ENCODE peak calls at places on chromosome 1, in nine cellular contexts. P is endothelial cell of umbilical vein; Q is CD8-positive, alpha-beta T cell; A is K562; U is astrocyte; M is right lobe of liver; Y is stomach; K is mucosa of descending colon; L is pancreas. C is an unnamed sample.

GRCh38 chr1:70319750-70320149 is 34.8 kb downstream of the ANKRD13C start:
- DNase-seq in P (peak; percentile 43), Q (no peak), A (no peak), U (peak; percentile 83), M (no peak), Y (no peak), K (no peak), L (no peak), C (no peak)

GRCh38 chr1:199857103-199857502 is 170.4 kb upstream of the NR5A2 start:
- DNase-seq in P (no peak), Q (no peak), A (no peak), U (peak; percentile 7), M (no peak), Y (no peak), K (no peak), L (no peak), C (no peak)

GRCh38 chr1:111499026-111499790 is 4.2 kb downstream of the ADORA3 start:
- DNase-seq in P (no peak), Q (no peak), A (no peak), U (no peak), M (no peak), Y (no peak), K (no peak), L (no peak), C (no peak)

GRCh38 chr1:12179111-12179519 is 12.3 kb downstream of the TNFRSF1B start:
- DNase-seq in P (peak; percentile 85), Q (peak; percentile 76), A (no peak), U (peak; percentile 77), M (no peak), Y (no peak), K (no peak), L (no peak), C (no peak)

GRCh38 chr1:13808729-13809131 is 108.7 kb downstream of the PRDM2 start:
- DNase-seq in P (no peak), Q (no peak), A (peak; percentile 86), U (no peak), M (peak; percentile 64), Y (no peak), K (no peak), L (no peak), C (no peak)

GRCh38 chr1:224213438-224214119 is 30.5 kb downstream of the DEGS1 start:
- DNase-seq in P (no peak), Q (no peak), A (peak; percentile 60), U (no peak), M (no peak), Y (peak; percentile 48), K (peak; percentile 32), L (peak; percentile 34), C (no peak)

GRCh38 chr1:151620286-151620685 is 8.4 kb downstream of the SNX27 start:
- DNase-seq in P (no peak), Q (no peak), A (no peak), U (no peak), M (no peak), Y (no peak), K (no peak), L (no peak), C (no peak)

GRCh38 chr1:200153277-200154055 is 126.0 kb downstream of the NR5A2 start:
- DNase-seq in P (peak; percentile 62), Q (no peak), A (no peak), U (no peak), M (no peak), Y (no peak), K (no peak), L (no peak), C (no peak)

GRCh38 chr1:35111106-35111505 is 31.9 kb downstream of the ZMYM1 start:
- DNase-seq in P (no peak), Q (no peak), A (no peak), U (peak; percentile 83), M (no peak), Y (no peak), K (no peak), L (no peak), C (no peak)

GRCh38 chr1:197733324-197733723 is 42.0 kb downstream of the DENND1B start:
- DNase-seq in P (no peak), Q (no peak), A (no peak), U (no peak), M (no peak), Y (no peak), K (no peak), L (no peak), C (no peak)

GRCh38 chr1:1144122-1144842 is 28.4 kb upstream of the C1orf159 start:
- DNase-seq in P (no peak), Q (peak; percentile 79), A (no peak), U (no peak), M (no peak), Y (peak; percentile 90), K (peak; percentile 91), L (no peak), C (peak; percentile 72)

GRCh38 chr1:58783090-58783992 is 506 bp downstream of the JUN start:
- DNase-seq in P (peak; percentile 63), Q (no peak), A (peak; percentile 45), U (peak; percentile 36), M (peak; percentile 75), Y (peak; percentile 63), K (peak; percentile 77), L (peak; percentile 59), C (peak; percentile 79)

GRCh38 chr1:243499248-243499647 is 243.4 kb downstream of the SDCCAG8 start:
- DNase-seq in P (no peak), Q (peak; percentile 4), A (no peak), U (no peak), M (no peak), Y (no peak), K (no peak), L (no peak), C (no peak)

GRCh38 chr1:98940680-98941079 is 64.0 kb downstream of the PLPPR5 start:
- DNase-seq in P (no peak), Q (no peak), A (no peak), U (peak; percentile 77), M (no peak), Y (no peak), K (no peak), L (no peak), C (no peak)

GRCh38 chr1:243397613-243398321 is 141.9 kb downstream of the SDCCAG8 start:
- DNase-seq in P (no peak), Q (no peak), A (no peak), U (no peak), M (no peak), Y (no peak), K (no peak), L (no peak), C (no peak)

GRCh38 chr1:7404046-7404742 is 366.9 kb upstream of the VAMP3 start:
- DNase-seq in P (no peak), Q (peak; percentile 31), A (no peak), U (no peak), M (no peak), Y (peak; percentile 22), K (no peak), L (no peak), C (no peak)

GRCh38 chr1:58855351-58856165 is 71.7 kb upstream of the JUN start:
- DNase-seq in P (peak; percentile 96), Q (no peak), A (no peak), U (peak; percentile 57), M (no peak), Y (no peak), K (no peak), L (peak; percentile 57), C (no peak)

DNA sequence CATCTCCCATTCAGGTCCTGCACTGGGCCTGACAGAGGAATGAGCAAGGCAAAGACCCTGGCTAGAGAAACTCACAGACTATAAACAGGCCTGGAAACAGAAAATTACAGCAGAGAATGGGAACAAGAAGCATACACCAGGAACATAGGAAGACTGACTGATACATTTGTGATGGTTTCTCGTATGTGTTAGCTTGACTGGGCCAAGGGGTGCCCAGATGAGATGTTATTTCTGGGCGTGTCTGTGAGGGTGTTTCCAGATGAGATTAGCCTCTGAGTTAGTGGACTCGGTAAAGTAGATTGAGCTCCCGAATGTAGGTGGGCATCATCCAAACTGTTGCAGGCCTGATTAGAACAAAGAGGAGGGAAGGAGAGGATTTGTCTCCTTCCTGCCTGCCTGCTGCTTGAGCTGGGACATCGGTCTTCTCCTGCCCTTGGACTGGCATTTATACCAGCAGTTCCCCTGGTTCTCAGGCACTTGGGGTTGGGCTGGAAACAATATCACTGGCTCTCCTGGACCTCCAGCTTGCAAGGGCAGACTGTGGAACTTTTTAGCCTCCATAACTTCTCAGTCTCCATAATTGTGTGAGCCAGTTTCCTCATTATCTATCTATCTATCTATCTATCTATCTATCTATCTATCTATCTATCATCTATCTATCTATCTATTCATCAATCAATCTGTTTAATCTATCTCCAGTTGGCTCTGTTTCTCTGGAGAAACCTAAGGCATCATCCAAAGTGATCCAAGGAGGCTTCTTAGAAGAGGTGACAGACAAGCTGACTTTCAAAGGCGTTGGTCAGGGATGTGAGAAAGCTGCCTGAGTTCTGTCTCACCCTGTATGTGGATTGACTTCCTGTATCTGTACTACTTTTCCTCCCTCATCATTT is 9.7 kb upstream of the FOXO6 start:
- DNase-seq in P (no peak), Q (no peak), A (no peak), U (no peak), M (peak; percentile 24), Y (no peak), K (no peak), L (peak; percentile 1), C (no peak)
- H3K4me1 ChIP-seq in P (no peaks in the 10 kb centered on the region), Q (no peaks in the 10 kb centered on the region), A (peaks cover 3% of the 10 kb centered on the region), U (no peaks in the 10 kb centered on the region), M (no peaks in the 10 kb centered on the region), Y (no peaks in the 10 kb centered on the region), K (no peaks in the 10 kb centered on the region), L (no peaks in the 10 kb centered on the region), C (no peaks in the 10 kb centered on the region)

GRCh38 chr1:20343937-20344302 is 53.2 kb downstream of the VWA5B1 start:
- DNase-seq in P (no peak), Q (no peak), A (no peak), U (no peak), M (no peak), Y (no peak), K (no peak), L (no peak), C (no peak)
- H3K4me3 ChIP-seq in P (no peak overlapping the region), Q (no peak overlapping the region), A (peak overlapping the region; percentile 20), U (no peak overlapping the region), M (no peak overlapping the region), Y (peak overlapping the region; percentile 36), K (no peak overlapping the region), L (no peak overlapping the region), C (no peak overlapping the region)

DNA sequence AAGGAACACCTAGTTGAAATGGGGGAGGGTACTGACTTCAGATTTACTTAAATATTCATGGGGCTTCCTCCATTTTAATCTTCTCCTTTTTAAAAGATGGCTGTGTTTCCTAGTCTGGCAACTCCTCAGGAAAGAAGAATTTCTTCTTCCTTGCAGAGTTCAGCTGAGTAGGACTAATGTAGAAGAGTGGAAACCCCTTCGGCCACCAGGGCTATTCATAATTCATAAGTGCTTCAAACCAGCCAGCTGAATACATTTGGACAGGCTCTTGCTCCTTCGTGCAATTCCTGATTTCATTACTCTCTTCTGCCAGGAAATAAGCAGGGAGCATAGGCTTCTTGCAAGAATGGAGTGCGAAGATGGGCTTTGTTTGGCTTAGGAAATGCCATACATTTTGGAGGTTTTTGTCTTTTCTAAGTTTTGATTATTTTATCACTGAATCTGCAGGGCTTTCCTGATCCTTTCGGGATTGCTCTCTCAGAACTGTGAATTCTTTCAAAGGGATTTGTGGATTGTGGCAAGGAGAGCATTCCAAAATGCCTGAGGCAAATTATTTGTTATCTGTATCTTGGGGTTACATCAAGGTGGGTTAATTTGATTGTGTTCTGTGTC is 179.5 kb upstream of the SGIP1 start:
- DNase-seq in P (peak; percentile 78), Q (no peak), A (no peak), U (peak; percentile 75), M (no peak), Y (no peak), K (no peak), L (no peak), C (no peak)
- TF ChIP-seq CTCF in P (peak; percentile 8), Q (no peak), A (no peak), U (no peak), M (no peak), Y (no peak), K (no peak), L (no peak), C (no peak)

GRCh38 chr1:40825430-40825778 is 36.8 kb downstream of the CITED4 start:
- DNase-seq in P (no peak), Q (no peak), A (no peak), U (no peak), M (no peak), Y (no peak), K (no peak), L (no peak), C (no peak)
- H3K4me1 ChIP-seq in P (no peaks in the 10 kb centered on the region), Q (peaks cover 19% of the 10 kb centered on the region), A (peaks cover 47% of the 10 kb centered on the region), U (peaks cover 20% of the 10 kb centered on the region), M (peaks cover 2% of the 10 kb centered on the region), Y (no peaks in the 10 kb centered on the region), K (no peaks in the 10 kb centered on the region), L (no peaks in the 10 kb centered on the region), C (no peaks in the 10 kb centered on the region)